ENCODE peak calls at places on chromosomes 1 and 21, in six cellular contexts. M is colonic mucosa, I is RWPE1, V is dorsolateral prefrontal cortex, R is fibroblast of lung, X is thyroid gland. L is an unnamed sample.

GRCh38 chr1:64043976-64044375 is 159.4 kb upstream of the UBE2U start:
- DNase-seq in R (peak), X (no peak), I (peak), V (no peak), M (no peak), L (no peak)

GRCh38 chr1:8040586-8040985 is 14.5 kb upstream of the ERRFI1 start:
- DNase-seq in I (peak), M (peak), R (peak), V (no peak), X (peak), L (peak)

GRCh38 chr1:20641986-20642385 is 8.7 kb downstream of the PINK1 start:
- DNase-seq in M (no peak), X (no peak), I (no peak), V (no peak), R (no peak), L (no peak)

GRCh38 chr1:43279666-43280065 is 5.7 kb downstream of the C1orf210 start:
- DNase-seq in M (no peak), I (no peak), R (no peak), V (no peak), X (no peak), L (no peak)

GRCh38 chr21:17352937-17353655 is 159.7 kb upstream of the CXADR start:
- DNase-seq in V (no peak), X (no peak), M (no peak), I (no peak), R (no peak), L (no peak)

GRCh38 chr1:241507189-241507820 is 12.2 kb downstream of the FH start:
- DNase-seq in V (no peak), M (no peak), R (peak), X (no peak), I (no peak), L (no peak)

GRCh38 chr21:38263493-38263892 is 6.7 kb downstream of the KCNJ15 start:
- DNase-seq in V (no peak), R (peak), I (no peak), X (no peak), M (no peak), L (no peak)

GRCh38 chr1:115191691-115192090 is 102.4 kb upstream of the TSPAN2 start:
- DNase-seq in M (no peak), V (no peak), R (no peak), I (no peak), X (no peak), L (no peak)

GRCh38 chr1:9289090-9289534 is 3.6 kb upstream of the SPSB1 start:
- DNase-seq in R (peak), X (peak), I (no peak), V (peak), M (peak), L (peak)

GRCh38 chr1:225809842-225810578 is at the start of gene EPHX1:
- DNase-seq in V (peak), M (peak), X (peak), R (peak), I (peak), L (peak)
- TF ChIP-seq CTCF in V (no peak), M (no peak), X (no peak), R (peak), I (peak), L (peak)

GRCh38 chr1:110548381-110548780 is 29.4 kb upstream of the KCNA10 start:
- DNase-seq in R (no peak), I (peak), X (peak), M (no peak), V (no peak), L (peak)
- TF ChIP-seq CTCF in R (no peak), I (peak), X (peak), M (peak), V (peak), L (peak)

DNA sequence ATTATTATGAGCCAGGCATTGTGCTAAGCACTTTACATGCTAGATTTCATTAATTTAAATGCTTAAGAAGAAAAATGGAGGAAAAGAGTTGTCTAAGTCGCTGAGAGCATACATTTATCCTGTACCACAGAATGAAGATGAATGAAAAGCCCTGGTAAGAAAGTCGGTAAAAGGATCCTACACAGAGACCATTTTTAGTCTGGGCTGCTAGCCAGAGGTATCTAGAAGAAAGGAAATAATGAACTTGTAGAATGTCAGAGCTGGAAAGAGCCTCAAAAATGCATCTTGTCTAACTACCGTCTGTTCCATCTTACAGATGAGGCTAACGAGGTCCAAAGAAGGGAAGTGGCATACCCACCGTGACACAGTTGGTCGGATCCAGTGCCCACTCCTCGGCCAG is 12.1 kb upstream of the TNR start:
- DNase-seq in V (no peak), X (no peak), I (no peak), M (no peak), R (no peak), L (no peak)
- TF ChIP-seq CTCF in V (no peak), X (no peak), I (no peak), M (no peak), R (no peak), L (no peak)

DNA sequence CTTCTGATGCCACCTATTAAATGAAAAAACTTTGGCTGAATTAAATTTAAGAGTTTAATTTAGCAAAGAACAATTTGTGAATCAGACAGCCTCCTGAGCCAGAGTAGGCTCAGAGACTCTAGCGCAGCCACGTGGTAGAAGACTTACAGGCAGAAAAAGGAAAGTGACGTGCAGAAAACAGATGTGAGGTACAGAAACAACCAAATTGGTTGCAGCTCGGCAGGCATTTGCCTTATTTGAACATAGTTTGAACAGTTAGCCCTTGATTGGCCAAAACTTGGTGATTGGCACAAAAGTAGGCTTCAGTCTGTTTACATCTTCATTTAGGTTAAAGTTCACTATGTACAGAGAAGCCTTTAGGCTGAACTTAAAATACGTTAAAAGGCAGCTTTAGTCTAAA is 22.9 kb downstream of the TCP10L start:
- DNase-seq in V (no peak), X (peak), M (no peak), I (no peak), R (peak), L (peak)
- TF ChIP-seq CTCF in V (peak), X (peak), M (no peak), I (peak), R (peak), L (no peak)

DNA sequence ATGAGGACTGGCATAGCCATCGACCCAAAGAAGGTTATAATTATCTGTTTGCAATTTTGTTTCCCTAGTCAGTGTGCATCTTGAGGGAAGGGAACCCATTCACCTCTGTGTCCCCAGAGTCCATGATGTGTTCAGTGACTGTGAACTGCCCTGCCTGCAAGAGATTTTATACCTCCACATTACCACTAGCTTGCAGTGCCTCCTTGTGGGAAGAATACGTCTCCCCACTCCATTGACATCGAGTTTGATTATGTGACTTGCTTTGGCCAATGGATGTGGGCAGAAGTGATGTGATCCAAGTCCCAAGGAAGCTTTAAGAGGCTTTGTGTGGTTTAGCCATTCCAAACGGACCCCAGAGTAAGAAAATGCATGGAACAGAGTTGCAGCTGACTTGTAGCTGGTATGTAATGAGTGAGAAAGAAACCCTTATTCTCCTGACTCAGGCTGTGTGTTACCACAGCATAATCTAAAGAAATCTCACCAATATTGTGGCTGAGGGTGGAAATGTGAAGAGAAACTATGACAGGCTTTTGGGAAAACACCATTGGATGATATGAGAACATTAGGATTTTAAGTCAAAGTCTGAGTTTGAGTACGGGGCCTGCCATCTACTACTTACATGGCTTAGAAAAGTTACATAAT is 47.8 kb upstream of the NRDC start:
- DNase-seq in R (peak), V (no peak), I (no peak), X (no peak), M (no peak), L (no peak)
- TF ChIP-seq CTCF in R (peak), V (peak), I (no peak), X (no peak), M (no peak), L (no peak)

GRCh38 chr21:39842741-39843146 is 24.5 kb upstream of the PCP4 start:
- DNase-seq in I (no peak), M (no peak), R (no peak), X (no peak), V (no peak), L (no peak)
- TF ChIP-seq CTCF in I (no peak), M (no peak), R (no peak), X (no peak), V (no peak), L (no peak)

GRCh38 chr1:215744419-215744818 is 177.3 kb downstream of the KCTD3 start:
- DNase-seq in I (no peak), R (no peak), X (no peak), V (no peak), M (no peak), L (no peak)

GRCh38 chr1:215748431-215748830 is 181.3 kb downstream of the KCTD3 start:
- DNase-seq in R (no peak), X (no peak), V (no peak), I (no peak), M (no peak), L (no peak)

GRCh38 chr1:215754112-215754511 is 187.0 kb downstream of the KCTD3 start:
- DNase-seq in V (no peak), X (no peak), M (no peak), I (no peak), R (no peak), L (no peak)

GRCh38 chr1:215749423-215749822 is 182.3 kb downstream of the KCTD3 start:
- DNase-seq in I (peak), X (no peak), R (peak), M (no peak), V (no peak), L (no peak)
- TF ChIP-seq CTCF in I (no peak), X (no peak), R (no peak), M (no peak), V (no peak), L (no peak)

GRCh38 chr1:156948708-156949107 is 28.3 kb downstream of the LRRC71 start:
- DNase-seq in M (no peak), V (no peak), R (no peak), I (no peak), X (no peak), L (no peak)
- TF ChIP-seq CTCF in M (no peak), V (no peak), R (no peak), I (no peak), X (no peak), L (no peak)

GRCh38 chr1:22944656-22945055 is 28.0 kb downstream of the LACTBL1 start:
- DNase-seq in M (no peak), I (no peak), R (no peak), X (no peak), V (no peak), L (no peak)
- TF ChIP-seq CTCF in M (no peak), I (no peak), R (no peak), X (no peak), V (no peak), L (no peak)

L was measured in body of pancreas.